ENCODE peak calls at places on chromosome 15, in four cellular contexts. One of them, this sample, is unnamed.

GRCh38 chr15:83205725-83206324 is 1.8 kb downstream of the HDGFL3 start:
- DNase-seq in HepG2: no peak
- DNase-seq in GM12878: no peak
- DNase-seq in K562: peak; percentile 27
- DNase-seq in this sample: no peak

GRCh38 chr15:78047631-78048409 is 29.7 kb downstream of the TBC1D2B start:
- DNase-seq in GM12878: no peak
- DNase-seq in K562: no peak
- DNase-seq in HepG2: no peak
- DNase-seq in this sample: no peak

GRCh38 chr15:66298803-66299251 is 5.5 kb downstream of the DIS3L start:
- DNase-seq in K562: no peak
- DNase-seq in GM12878: no peak
- DNase-seq in HepG2: no peak
- DNase-seq in this sample: no peak

GRCh38 chr15:77838061-77838460 is 205.3 kb upstream of the LINGO1 start:
- DNase-seq in HepG2: no peak
- DNase-seq in K562: no peak
- DNase-seq in GM12878: no peak
- DNase-seq in this sample: no peak

GRCh38 chr15:59373215-59373614 is 544 bp upstream of the MYO1E start:
- DNase-seq in K562: no peak
- DNase-seq in GM12878: no peak
- DNase-seq in HepG2: no peak
- DNase-seq in this sample: no peak

GRCh38 chr15:101167791-101168462 is 83.9 kb downstream of the CHSY1 start:
- DNase-seq in K562: peak; percentile 97
- DNase-seq in HepG2: peak; percentile 57
- DNase-seq in GM12878: no peak
- DNase-seq in this sample: no peak

GRCh38 chr15:96088592-96088991 is 241.9 kb upstream of the NR2F2 start:
- DNase-seq in GM12878: no peak
- DNase-seq in HepG2: no peak
- DNase-seq in K562: no peak
- DNase-seq in this sample: no peak

GRCh38 chr15:63950911-63951481 is 95.3 kb downstream of the DAPK2 start:
- DNase-seq in GM12878: no peak
- DNase-seq in K562: no peak
- DNase-seq in HepG2: no peak
- DNase-seq in this sample: no peak

GRCh38 chr15:100339999-100340398 is 1.8 kb downstream of the ADAMTS17 start:
- DNase-seq in K562: no peak
- DNase-seq in HepG2: no peak
- DNase-seq in GM12878: no peak
- DNase-seq in this sample: no peak

GRCh38 chr15:94168250-94168649 is 63.1 kb upstream of the MCTP2 start:
- DNase-seq in K562: peak; percentile 10
- DNase-seq in GM12878: no peak
- DNase-seq in HepG2: peak; percentile 6
- DNase-seq in this sample: peak; percentile 37

GRCh38 chr15:73541479-73541878 is 91.7 kb downstream of the NPTN start:
- DNase-seq in GM12878: no peak
- DNase-seq in HepG2: peak; percentile 41
- DNase-seq in K562: no peak
- DNase-seq in this sample: no peak

GRCh38 chr15:73538563-73539211 is 94.5 kb downstream of the NPTN start:
- DNase-seq in HepG2: no peak
- DNase-seq in GM12878: no peak
- DNase-seq in K562: no peak
- DNase-seq in this sample: no peak

GRCh38 chr15:73538123-73538522 is 95.1 kb downstream of the NPTN start:
- DNase-seq in GM12878: no peak
- DNase-seq in HepG2: no peak
- DNase-seq in K562: no peak
- DNase-seq in this sample: no peak

GRCh38 chr15:73539726-73540125 is 93.5 kb downstream of the NPTN start:
- DNase-seq in GM12878: no peak
- DNase-seq in HepG2: no peak
- DNase-seq in K562: no peak
- DNase-seq in this sample: no peak

DNA sequence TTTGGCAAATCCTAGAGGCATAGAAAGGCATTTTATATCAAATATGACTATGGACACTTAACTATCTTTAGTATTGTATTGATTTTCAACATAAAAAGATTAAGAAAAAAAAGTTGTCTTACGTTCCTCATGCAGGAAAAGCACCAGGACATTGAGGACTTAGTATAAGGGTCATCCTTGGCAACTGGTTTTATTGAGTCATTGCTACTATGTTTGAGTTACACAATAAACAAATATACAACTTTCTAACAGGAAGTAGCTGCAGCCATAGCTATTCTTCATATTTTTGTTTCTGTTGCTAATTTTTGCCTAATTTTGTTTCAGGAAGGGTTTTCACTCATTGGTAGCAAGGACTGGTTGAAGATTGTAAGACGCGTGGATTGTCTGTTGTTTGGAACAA is 93.0 kb downstream of the NPTN start:
- DNase-seq in HepG2: no peak
- DNase-seq in GM12878: no peak
- DNase-seq in K562: no peak
- DNase-seq in this sample: no peak
- TF ChIP-seq CREB1 in HepG2: no peak
- TF ChIP-seq CREB1 in GM12878: no peak
- TF ChIP-seq CREB1 in K562: no peak
- TF ChIP-seq CREB1 in this sample: no peak

DNA sequence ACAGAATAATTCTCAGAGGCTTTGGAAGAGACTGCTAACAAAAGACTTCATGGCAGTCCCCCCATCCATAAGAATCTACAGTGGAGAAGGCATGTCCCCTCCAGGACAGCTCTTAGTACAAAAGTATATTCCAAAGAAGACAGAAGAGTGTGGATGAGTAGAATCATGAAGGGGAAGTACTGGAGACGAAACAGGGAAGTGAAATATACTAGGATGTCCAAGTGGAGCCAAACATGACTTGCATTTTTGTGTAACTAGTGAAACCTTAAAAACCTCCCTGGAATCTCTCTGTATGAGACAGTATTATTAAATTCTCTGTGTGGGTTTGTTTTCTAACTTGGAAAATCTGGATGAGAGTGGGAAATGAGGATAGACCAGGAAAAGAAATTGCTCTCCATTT is 312.4 kb downstream of the RSL24D1 start:
- DNase-seq in K562: no peak
- DNase-seq in GM12878: no peak
- DNase-seq in HepG2: no peak
- DNase-seq in this sample: no peak
- TF ChIP-seq CREM in K562: no peak
- TF ChIP-seq CREM in GM12878: no peak
- TF ChIP-seq CREM in HepG2: no peak
- TF ChIP-seq CREM in this sample: no peak

GRCh38 chr15:87477759-87478687 is 778.5 kb downstream of the NTRK3 start:
- DNase-seq in K562: peak; percentile 14
- DNase-seq in HepG2: no peak
- DNase-seq in GM12878: no peak
- DNase-seq in this sample: no peak
- TF ChIP-seq CREB1 in K562: no peak
- TF ChIP-seq CREB1 in HepG2: no peak
- TF ChIP-seq CREB1 in GM12878: no peak
- TF ChIP-seq CREB1 in this sample: no peak

DNA sequence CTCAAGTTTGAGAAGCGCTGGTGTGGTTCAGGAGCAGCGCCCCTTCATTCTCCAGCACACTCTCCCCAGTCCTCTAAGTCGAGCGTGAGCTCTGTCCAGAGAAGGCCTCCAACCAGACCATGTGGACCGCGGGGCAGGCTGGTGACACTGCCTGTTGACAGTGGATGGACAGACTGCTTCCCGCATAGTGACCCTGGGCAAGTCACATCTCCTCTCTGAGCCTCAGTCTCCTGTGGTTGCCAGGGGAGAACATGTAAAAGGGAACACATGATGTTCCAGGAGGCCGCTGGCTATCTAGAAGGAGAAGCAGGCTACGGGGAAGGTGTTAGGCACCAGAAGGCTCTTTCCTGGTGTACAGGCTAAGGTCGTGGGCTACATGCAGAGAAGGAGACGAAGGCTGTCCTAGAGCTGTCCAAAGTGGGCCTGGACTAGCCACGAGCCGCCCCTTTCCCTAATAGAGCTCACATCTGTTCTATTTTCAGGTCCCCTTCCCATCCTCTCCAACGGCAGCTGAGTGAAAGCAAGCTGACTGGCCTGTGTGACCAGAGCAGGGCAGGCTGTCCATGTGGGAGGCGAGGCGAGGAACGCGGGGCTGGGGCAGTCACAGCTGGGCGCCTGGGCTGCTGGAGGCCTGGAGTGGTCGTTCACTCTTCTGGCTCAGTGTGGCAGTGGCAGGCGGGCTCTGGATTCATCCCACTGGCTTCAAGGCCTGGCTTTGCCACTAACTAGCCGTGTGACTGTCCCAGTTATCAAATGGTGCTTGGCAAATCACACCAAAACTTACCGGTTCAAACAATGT is 11.1 kb downstream of the ISG20 start:
- DNase-seq in GM12878: no peak
- DNase-seq in K562: no peak
- DNase-seq in HepG2: no peak
- DNase-seq in this sample: no peak
- TF ChIP-seq CREM in GM12878: no peak
- TF ChIP-seq CREM in K562: no peak
- TF ChIP-seq CREM in HepG2: no peak
- TF ChIP-seq CREM in this sample: no peak

GRCh38 chr15:39230205-39230916 is 350.5 kb upstream of the THBS1 start:
- DNase-seq in GM12878: no peak
- DNase-seq in K562: no peak
- DNase-seq in HepG2: no peak
- DNase-seq in this sample: no peak
- TF ChIP-seq CREB1 in GM12878: no peak
- TF ChIP-seq CREB1 in K562: no peak
- TF ChIP-seq CREB1 in HepG2: no peak
- TF ChIP-seq CREB1 in this sample: no peak

DNA sequence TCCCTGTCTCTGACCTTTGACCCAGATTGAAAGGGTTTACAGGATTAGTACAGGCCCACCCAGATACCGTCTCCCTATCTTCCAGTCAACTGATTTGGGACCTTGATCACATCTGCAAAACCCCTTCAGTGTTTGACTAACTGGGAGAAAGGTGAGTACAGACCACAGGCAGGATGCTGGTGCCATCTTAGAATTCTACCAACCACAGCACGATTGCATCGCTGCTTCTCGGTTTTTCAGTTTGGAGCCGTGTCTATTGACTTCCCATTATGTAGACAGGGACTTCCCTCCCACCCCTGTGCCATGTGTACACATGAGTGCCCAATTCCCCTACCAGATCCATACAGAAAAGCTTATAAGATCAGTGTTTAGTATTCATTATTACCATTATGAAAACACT is 6.6 kb upstream of the KLF13 start:
- DNase-seq in GM12878: no peak
- DNase-seq in HepG2: no peak
- DNase-seq in K562: no peak
- DNase-seq in this sample: no peak
- TF ChIP-seq CREM in GM12878: no peak
- TF ChIP-seq CREM in HepG2: no peak
- TF ChIP-seq CREM in K562: no peak
- TF ChIP-seq CREM in this sample: no peak

GRCh38 chr15:58185439-58185838 is 47.3 kb downstream of the AQP9 start:
- DNase-seq in GM12878: no peak
- DNase-seq in HepG2: no peak
- DNase-seq in K562: no peak
- DNase-seq in this sample: no peak
- TF ChIP-seq CREB1 in GM12878: no peak
- TF ChIP-seq CREB1 in HepG2: no peak
- TF ChIP-seq CREB1 in K562: no peak
- TF ChIP-seq CREB1 in this sample: no peak

GRCh38 chr15:40029979-40030893 is 8.7 kb downstream of the SRP14 start:
- DNase-seq in K562: peak; percentile 59
- DNase-seq in HepG2: peak; percentile 50
- DNase-seq in GM12878: no peak
- DNase-seq in this sample: peak; percentile 68

GRCh38 chr15:40028193-40028592 is 10.8 kb downstream of the SRP14 start:
- DNase-seq in K562: no peak
- DNase-seq in HepG2: no peak
- DNase-seq in GM12878: no peak
- DNase-seq in this sample: no peak

GRCh38 chr15:40032125-40032839 is 6.7 kb downstream of the SRP14 start:
- DNase-seq in K562: no peak
- DNase-seq in HepG2: no peak
- DNase-seq in GM12878: no peak
- DNase-seq in this sample: no peak

GRCh38 chr15:40031300-40031699 is 7.7 kb downstream of the SRP14 start:
- DNase-seq in HepG2: no peak
- DNase-seq in GM12878: no peak
- DNase-seq in K562: no peak
- DNase-seq in this sample: no peak

GRCh38 chr15:40028853-40029252 is 10.1 kb downstream of the SRP14 start:
- DNase-seq in K562: no peak
- DNase-seq in GM12878: no peak
- DNase-seq in HepG2: no peak
- DNase-seq in this sample: no peak
- TF ChIP-seq CREM in K562: no peak
- TF ChIP-seq CREM in GM12878: no peak
- TF ChIP-seq CREM in HepG2: no peak
- TF ChIP-seq CREM in this sample: no peak

This sample was measured in WTC11.